ENCODE peak calls at places on chromosomes 16 and 17, in six cellular contexts. One of them, this sample, is unnamed.

GRCh38 chr16:2856061-2856670 is 1.8 kb downstream of the PRSS22 start:
- DNase-seq in A549: no peak
- DNase-seq in transverse colon: peak
- DNase-seq in nephron progenitor cell: peak
- DNase-seq in neural crest cell: no peak
- DNase-seq in BE2C: peak
- DNase-seq in this sample: no peak

GRCh38 chr16:79848739-79849518 is 248.4 kb upstream of the MAF start:
- DNase-seq in transverse colon: no peak
- DNase-seq in BE2C: no peak
- DNase-seq in nephron progenitor cell: peak
- DNase-seq in A549: no peak
- DNase-seq in neural crest cell: no peak
- DNase-seq in this sample: no peak

GRCh38 chr16:1929105-1929504 is 10.9 kb upstream of the HS3ST6 start:
- DNase-seq in nephron progenitor cell: no peak
- DNase-seq in BE2C: peak
- DNase-seq in neural crest cell: no peak
- DNase-seq in transverse colon: no peak
- DNase-seq in A549: peak
- DNase-seq in this sample: no peak

GRCh38 chr16:78567713-78568112 is 468.3 kb downstream of the WWOX start:
- DNase-seq in A549: no peak
- DNase-seq in transverse colon: no peak
- DNase-seq in BE2C: no peak
- DNase-seq in neural crest cell: no peak
- DNase-seq in nephron progenitor cell: no peak
- DNase-seq in this sample: no peak

GRCh38 chr16:30186782-30187555 is 3.6 kb downstream of the CORO1A start:
- DNase-seq in transverse colon: peak
- DNase-seq in nephron progenitor cell: peak
- DNase-seq in A549: peak
- DNase-seq in neural crest cell: peak
- DNase-seq in BE2C: peak
- DNase-seq in this sample: peak

GRCh38 chr16:71441348-71441781 is 489 bp downstream of the TLE7 start:
- DNase-seq in nephron progenitor cell: no peak
- DNase-seq in transverse colon: no peak
- DNase-seq in BE2C: peak
- DNase-seq in neural crest cell: no peak
- DNase-seq in A549: no peak
- DNase-seq in this sample: peak

GRCh38 chr17:45123930-45124796 is 8.2 kb downstream of the PLCD3 start:
- DNase-seq in nephron progenitor cell: no peak
- DNase-seq in transverse colon: peak
- DNase-seq in neural crest cell: no peak
- DNase-seq in A549: peak
- DNase-seq in BE2C: peak
- DNase-seq in this sample: no peak

GRCh38 chr16:26905336-26905735 is 161.4 kb upstream of the C16orf82 start:
- DNase-seq in neural crest cell: no peak
- DNase-seq in nephron progenitor cell: no peak
- DNase-seq in BE2C: no peak
- DNase-seq in transverse colon: no peak
- DNase-seq in A549: no peak
- DNase-seq in this sample: no peak

GRCh38 chr16:85733839-85734170 is 17.1 kb downstream of the C16orf74 start:
- DNase-seq in A549: peak
- DNase-seq in transverse colon: no peak
- DNase-seq in nephron progenitor cell: peak
- DNase-seq in BE2C: no peak
- DNase-seq in neural crest cell: peak
- DNase-seq in this sample: no peak

GRCh38 chr17:76232342-76232741 is 8.0 kb downstream of the RNF157 start:
- DNase-seq in neural crest cell: no peak
- DNase-seq in transverse colon: no peak
- DNase-seq in nephron progenitor cell: no peak
- DNase-seq in BE2C: no peak
- DNase-seq in A549: no peak
- DNase-seq in this sample: no peak

GRCh38 chr17:17966399-17966798 is 5.8 kb downstream of the TOM1L2 start:
- DNase-seq in nephron progenitor cell: no peak
- DNase-seq in BE2C: no peak
- DNase-seq in transverse colon: no peak
- DNase-seq in neural crest cell: no peak
- DNase-seq in A549: no peak
- DNase-seq in this sample: no peak

GRCh38 chr17:5468075-5468473 is 708 bp downstream of the DHX33 start:
- DNase-seq in neural crest cell: no peak
- DNase-seq in A549: peak
- DNase-seq in nephron progenitor cell: no peak
- DNase-seq in BE2C: no peak
- DNase-seq in transverse colon: no peak
- DNase-seq in this sample: no peak

GRCh38 chr17:51585514-51586104 is 325.3 kb downstream of the UTP18 start:
- DNase-seq in BE2C: peak
- DNase-seq in nephron progenitor cell: peak
- DNase-seq in A549: peak
- DNase-seq in neural crest cell: peak
- DNase-seq in transverse colon: peak
- DNase-seq in this sample: no peak
- TF ChIP-seq CTCF in BE2C: peak
- TF ChIP-seq CTCF in nephron progenitor cell: peak
- TF ChIP-seq CTCF in A549: peak
- TF ChIP-seq CTCF in neural crest cell: peak
- TF ChIP-seq CTCF in transverse colon: no peak
- TF ChIP-seq CTCF in this sample: no peak

GRCh38 chr16:11254913-11255736 is 879 bp downstream of the SOCS1 start:
- DNase-seq in nephron progenitor cell: peak
- DNase-seq in BE2C: peak
- DNase-seq in transverse colon: peak
- DNase-seq in A549: peak
- DNase-seq in neural crest cell: peak
- DNase-seq in this sample: peak
- TF ChIP-seq CTCF in nephron progenitor cell: no peak
- TF ChIP-seq CTCF in BE2C: no peak
- TF ChIP-seq CTCF in transverse colon: peak
- TF ChIP-seq CTCF in A549: no peak
- TF ChIP-seq CTCF in neural crest cell: peak
- TF ChIP-seq CTCF in this sample: no peak

GRCh38 chr17:72479113-72479512 is 358.3 kb downstream of the SOX9 start:
- DNase-seq in transverse colon: no peak
- DNase-seq in nephron progenitor cell: no peak
- DNase-seq in neural crest cell: no peak
- DNase-seq in A549: no peak
- DNase-seq in BE2C: no peak
- DNase-seq in this sample: no peak
- TF ChIP-seq CTCF in transverse colon: peak
- TF ChIP-seq CTCF in nephron progenitor cell: no peak
- TF ChIP-seq CTCF in neural crest cell: no peak
- TF ChIP-seq CTCF in A549: peak
- TF ChIP-seq CTCF in BE2C: peak
- TF ChIP-seq CTCF in this sample: no peak

DNA sequence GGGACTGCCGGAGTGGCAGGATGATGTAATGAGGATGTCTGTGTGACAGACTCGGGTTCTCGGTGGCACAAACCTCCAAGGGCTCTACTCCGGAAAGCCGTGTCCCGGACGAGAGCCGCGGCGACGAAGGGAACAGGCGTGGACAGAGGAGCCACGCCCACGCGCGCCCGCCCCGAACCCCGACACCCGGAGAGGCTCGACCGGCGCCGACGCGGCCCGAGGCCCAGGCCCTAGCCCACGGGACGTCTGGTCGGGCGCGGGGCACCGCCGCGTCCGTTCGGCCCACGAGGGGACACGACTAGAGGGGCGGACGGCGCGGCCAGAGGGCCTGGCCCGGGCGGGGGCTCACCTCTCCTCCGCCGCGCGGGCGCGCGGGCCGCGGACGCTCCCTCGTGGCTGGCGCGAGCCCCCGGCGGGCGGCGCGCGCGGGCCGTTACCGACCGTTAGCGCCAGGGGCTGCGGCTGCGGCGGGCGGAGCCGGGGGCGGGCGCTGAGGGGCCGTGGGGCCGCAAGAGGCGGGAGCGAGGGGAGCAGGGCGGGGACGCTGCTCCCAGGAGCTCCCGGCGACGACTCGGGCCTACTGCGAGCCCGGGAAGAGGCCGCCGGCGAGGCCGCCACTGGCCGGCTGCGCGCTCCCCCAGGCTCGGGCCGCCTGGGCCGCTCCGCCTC is 2.1 kb upstream of the IRX5 start:
- DNase-seq in nephron progenitor cell: no peak
- DNase-seq in A549: peak
- DNase-seq in BE2C: peak
- DNase-seq in neural crest cell: peak
- DNase-seq in transverse colon: no peak
- DNase-seq in this sample: peak
- TF ChIP-seq CTCF in nephron progenitor cell: no peak
- TF ChIP-seq CTCF in A549: no peak
- TF ChIP-seq CTCF in BE2C: no peak
- TF ChIP-seq CTCF in neural crest cell: no peak
- TF ChIP-seq CTCF in transverse colon: no peak
- TF ChIP-seq CTCF in this sample: no peak

DNA sequence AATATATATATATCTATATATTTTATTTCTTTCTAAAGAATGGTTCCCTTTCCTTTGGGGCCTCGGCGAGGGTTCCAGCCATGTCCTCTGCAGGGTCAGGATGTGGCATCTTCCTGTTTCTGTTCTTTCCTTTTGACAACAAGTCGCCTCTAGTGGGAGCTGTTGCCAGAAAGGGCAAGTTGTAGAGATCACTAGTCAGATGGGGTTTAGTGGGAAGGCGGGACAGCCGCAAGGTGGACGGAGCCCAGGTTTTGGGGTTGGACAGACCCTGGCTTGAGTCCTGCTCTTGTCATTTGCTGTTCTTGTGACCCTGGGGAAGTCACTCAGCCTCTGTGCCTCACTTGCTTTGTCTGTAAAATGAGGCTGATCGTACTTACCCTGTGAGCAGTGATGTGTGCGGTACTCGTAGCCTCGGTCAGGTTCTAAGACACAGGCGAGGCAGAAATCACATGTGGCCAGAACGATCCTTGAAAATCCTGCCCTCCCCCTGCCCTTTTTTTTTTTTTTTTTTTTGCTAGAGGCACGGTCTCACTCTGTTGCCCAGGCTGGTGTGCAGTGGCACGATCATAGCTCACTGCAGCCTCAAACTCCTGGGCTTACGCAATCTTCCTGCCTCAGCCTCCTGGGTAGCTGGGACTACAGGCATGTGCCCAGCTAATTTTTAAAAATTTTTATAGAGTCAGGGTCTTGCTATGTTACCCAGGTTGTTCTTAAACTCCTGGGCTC is 80.1 kb downstream of the ABCC6 start:
- DNase-seq in A549: peak
- DNase-seq in nephron progenitor cell: no peak
- DNase-seq in transverse colon: no peak
- DNase-seq in BE2C: peak
- DNase-seq in neural crest cell: no peak
- DNase-seq in this sample: no peak
- TF ChIP-seq CTCF in A549: peak
- TF ChIP-seq CTCF in nephron progenitor cell: peak
- TF ChIP-seq CTCF in transverse colon: no peak
- TF ChIP-seq CTCF in BE2C: peak
- TF ChIP-seq CTCF in neural crest cell: peak
- TF ChIP-seq CTCF in this sample: no peak

GRCh38 chr16:88924834-88925539 is 52.0 kb downstream of the CBFA2T3 start:
- DNase-seq in BE2C: peak
- DNase-seq in nephron progenitor cell: peak
- DNase-seq in neural crest cell: no peak
- DNase-seq in transverse colon: no peak
- DNase-seq in A549: peak
- DNase-seq in this sample: no peak
- TF ChIP-seq CTCF in BE2C: peak
- TF ChIP-seq CTCF in nephron progenitor cell: no peak
- TF ChIP-seq CTCF in neural crest cell: peak
- TF ChIP-seq CTCF in transverse colon: no peak
- TF ChIP-seq CTCF in A549: peak
- TF ChIP-seq CTCF in this sample: no peak

DNA sequence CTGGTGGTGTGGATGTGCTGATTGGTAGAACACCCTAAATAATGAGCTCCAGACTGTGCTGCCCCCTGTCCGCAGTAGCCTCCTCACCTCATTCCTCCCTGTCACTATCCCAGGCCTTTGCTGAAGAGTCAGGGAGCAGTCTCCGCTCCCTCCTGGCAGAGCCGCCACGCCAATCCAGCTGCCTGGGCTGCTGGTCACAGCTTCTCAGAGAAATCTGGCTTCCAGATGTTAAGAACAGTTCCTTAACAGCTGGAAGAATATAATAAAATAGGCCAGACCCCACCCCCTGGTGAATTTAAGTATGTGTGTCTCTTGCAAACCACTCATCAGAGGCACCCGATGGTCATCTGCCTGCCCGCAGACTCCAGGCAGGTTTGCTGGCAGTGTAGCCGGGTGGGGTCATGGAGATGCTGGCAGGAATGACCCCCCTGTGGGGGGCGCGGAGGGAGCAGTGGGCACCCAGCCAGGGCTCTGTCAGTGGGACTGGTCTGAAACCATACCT is 161.0 kb downstream of the CCDC182 start:
- DNase-seq in transverse colon: no peak
- DNase-seq in A549: no peak
- DNase-seq in neural crest cell: no peak
- DNase-seq in BE2C: peak
- DNase-seq in nephron progenitor cell: no peak
- DNase-seq in this sample: no peak
- TF ChIP-seq CTCF in transverse colon: no peak
- TF ChIP-seq CTCF in A549: no peak
- TF ChIP-seq CTCF in neural crest cell: no peak
- TF ChIP-seq CTCF in BE2C: peak
- TF ChIP-seq CTCF in nephron progenitor cell: no peak
- TF ChIP-seq CTCF in this sample: no peak

GRCh38 chr17:30278032-30278431 is 13.7 kb downstream of the BLMH start:
- DNase-seq in transverse colon: no peak
- DNase-seq in A549: peak
- DNase-seq in neural crest cell: no peak
- DNase-seq in BE2C: peak
- DNase-seq in nephron progenitor cell: no peak
- DNase-seq in this sample: no peak

GRCh38 chr17:30275911-30276310 is 15.8 kb downstream of the BLMH start:
- DNase-seq in transverse colon: no peak
- DNase-seq in BE2C: no peak
- DNase-seq in nephron progenitor cell: no peak
- DNase-seq in neural crest cell: no peak
- DNase-seq in A549: no peak
- DNase-seq in this sample: no peak

GRCh38 chr17:30274887-30275286 is 16.9 kb downstream of the BLMH start:
- DNase-seq in neural crest cell: no peak
- DNase-seq in A549: no peak
- DNase-seq in nephron progenitor cell: no peak
- DNase-seq in transverse colon: no peak
- DNase-seq in BE2C: no peak
- DNase-seq in this sample: no peak

GRCh38 chr17:30271102-30271501 is 20.6 kb downstream of the BLMH start:
- DNase-seq in transverse colon: no peak
- DNase-seq in BE2C: no peak
- DNase-seq in A549: no peak
- DNase-seq in nephron progenitor cell: no peak
- DNase-seq in neural crest cell: no peak
- DNase-seq in this sample: no peak

DNA sequence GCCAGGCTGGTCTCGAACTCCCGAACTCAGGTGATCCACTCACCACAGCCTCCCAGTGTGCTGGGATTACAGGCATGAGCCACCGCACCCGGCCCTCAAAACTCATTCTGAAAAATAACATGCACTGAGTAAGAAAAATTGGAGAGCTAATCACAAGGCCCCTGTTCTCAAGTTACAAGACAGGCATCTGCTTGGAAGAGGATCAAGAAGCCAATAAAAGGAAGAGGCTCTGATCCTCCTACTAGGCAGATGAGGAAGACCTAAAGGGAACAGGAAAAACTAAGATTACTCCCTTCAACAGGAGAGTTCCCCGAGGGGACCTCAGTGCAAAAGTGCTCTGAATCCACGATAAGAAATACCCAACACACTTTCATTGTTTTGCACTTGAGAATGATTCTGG is 18.4 kb downstream of the BLMH start:
- DNase-seq in neural crest cell: no peak
- DNase-seq in A549: no peak
- DNase-seq in transverse colon: no peak
- DNase-seq in nephron progenitor cell: no peak
- DNase-seq in BE2C: no peak
- DNase-seq in this sample: no peak
- TF ChIP-seq CTCF in neural crest cell: no peak
- TF ChIP-seq CTCF in A549: no peak
- TF ChIP-seq CTCF in transverse colon: no peak
- TF ChIP-seq CTCF in nephron progenitor cell: no peak
- TF ChIP-seq CTCF in BE2C: no peak
- TF ChIP-seq CTCF in this sample: no peak